ENCODE peak calls at places on chromosomes 7 and 10, in nine cellular contexts. B is transverse colon, W is cardiac muscle cell, V is prostate gland, A is heart left ventricle, N is H9, R is tibial artery, D is SJCRH30, K is A549. T is an unnamed sample.

GRCh38 chr10:110865804-110866482 is 5.8 kb upstream of the PDCD4 start:
- DNase-seq in A (no peak), N (no peak), K (no peak), W (no peak), B (no peak), D (no peak), V (no peak), R (no peak), T (no peak)

GRCh38 chr7:16084370-16084769 is 337.0 kb downstream of the CRPPA start:
- DNase-seq in A (no peak), K (no peak), D (no peak), R (no peak), W (peak; percentile 64), N (no peak), B (no peak), V (no peak), T (no peak)

GRCh38 chr7:41825927-41826480 is 123.1 kb upstream of the INHBA start:
- DNase-seq in W (no peak), K (no peak), A (no peak), B (no peak), R (no peak), N (no peak), V (no peak), D (no peak), T (no peak)

GRCh38 chr7:80478683-80479082 is 33.2 kb downstream of the GNAT3 start:
- DNase-seq in N (no peak), A (no peak), B (no peak), R (no peak), D (no peak), K (peak; percentile 14), W (peak; percentile 54), V (no peak), T (no peak)

GRCh38 chr7:152076324-152076821 is 50.9 kb downstream of the GALNT11 start:
- DNase-seq in R (no peak), A (no peak), N (peak; percentile 67), D (peak; percentile 17), B (peak; percentile 47), K (peak; percentile 40), W (peak; percentile 20), V (no peak), T (no peak)

GRCh38 chr7:68787586-68787985 is 810.7 kb upstream of the AUTS2 start:
- DNase-seq in W (no peak), R (no peak), B (no peak), A (no peak), V (no peak), K (no peak), N (no peak), D (no peak), T (no peak)

GRCh38 chr10:131553581-131553980 is 242.1 kb upstream of the TCERG1L start:
- DNase-seq in D (no peak), R (no peak), B (no peak), V (no peak), K (no peak), W (no peak), A (no peak), N (no peak), T (no peak)

GRCh38 chr7:78018541-78019456 is 220.2 kb downstream of the PHTF2 start:
- DNase-seq in R (peak; percentile 59), V (peak; percentile 10), D (peak; percentile 31), K (peak; percentile 14), A (peak; percentile 64), W (peak; percentile 68), B (peak; percentile 44), N (no peak), T (peak; percentile 22)

GRCh38 chr10:120371856-120372255 is 85.2 kb upstream of the PLPP4 start:
- DNase-seq in D (no peak), R (no peak), N (no peak), B (no peak), V (no peak), W (no peak), A (no peak), K (no peak), T (no peak)

GRCh38 chr10:96814264-96814663 is 17.8 kb upstream of the LCOR start:
- DNase-seq in B (no peak), A (no peak), K (no peak), W (peak; percentile 50), N (no peak), V (no peak), R (no peak), D (peak; percentile 17), T (no peak)

GRCh38 chr7:132455306-132455705 is 121.0 kb downstream of the PLXNA4 start:
- DNase-seq in A (no peak), K (no peak), N (no peak), V (no peak), R (no peak), B (no peak), D (no peak), W (no peak), T (no peak)

GRCh38 chr10:78457804-78458483 is 424.3 kb downstream of the RPS24 start:
- DNase-seq in K (peak; percentile 57), B (no peak), W (peak; percentile 94), A (no peak), R (no peak), N (no peak), D (no peak), V (no peak), T (no peak)

GRCh38 chr7:85630904-85631582 is 444.2 kb upstream of the SEMA3D start:
- DNase-seq in W (peak; percentile 52), B (no peak), R (no peak), A (no peak), V (no peak), D (no peak), N (no peak), K (no peak), T (no peak)

GRCh38 chr7:553637-554111 is 34.0 kb upstream of the PDGFA start:
- DNase-seq in B (no peak), A (no peak), W (no peak), R (no peak), K (no peak), V (no peak), D (no peak), N (no peak), T (no peak)

GRCh38 chr7:23907012-23907411 is 197.0 kb downstream of the STK31 start:
- DNase-seq in R (no peak), B (no peak), V (no peak), D (no peak), A (no peak), N (no peak), W (peak; percentile 11), K (no peak), T (no peak)

GRCh38 chr7:23913016-23913415 is 203.0 kb downstream of the STK31 start:
- DNase-seq in V (no peak), N (no peak), R (no peak), K (no peak), D (no peak), W (no peak), A (no peak), B (no peak), T (no peak)

GRCh38 chr7:23915196-23915595 is 205.2 kb downstream of the STK31 start:
- DNase-seq in K (no peak), A (no peak), D (no peak), V (no peak), W (no peak), N (no peak), B (no peak), R (no peak), T (no peak)

GRCh38 chr7:23909426-23909825 is 199.4 kb downstream of the STK31 start:
- DNase-seq in R (no peak), A (no peak), B (no peak), K (no peak), D (no peak), N (no peak), W (no peak), V (no peak), T (no peak)
- H3K4me1 ChIP-seq in R (no peaks in the 10 kb centered on the region), A (no peaks in the 10 kb centered on the region), B (no peaks in the 10 kb centered on the region), K (no peaks in the 10 kb centered on the region), D (no peaks in the 10 kb centered on the region), N (no peaks in the 10 kb centered on the region), W (no peaks in the 10 kb centered on the region), V (no peaks in the 10 kb centered on the region), T (no peaks in the 10 kb centered on the region)

DNA sequence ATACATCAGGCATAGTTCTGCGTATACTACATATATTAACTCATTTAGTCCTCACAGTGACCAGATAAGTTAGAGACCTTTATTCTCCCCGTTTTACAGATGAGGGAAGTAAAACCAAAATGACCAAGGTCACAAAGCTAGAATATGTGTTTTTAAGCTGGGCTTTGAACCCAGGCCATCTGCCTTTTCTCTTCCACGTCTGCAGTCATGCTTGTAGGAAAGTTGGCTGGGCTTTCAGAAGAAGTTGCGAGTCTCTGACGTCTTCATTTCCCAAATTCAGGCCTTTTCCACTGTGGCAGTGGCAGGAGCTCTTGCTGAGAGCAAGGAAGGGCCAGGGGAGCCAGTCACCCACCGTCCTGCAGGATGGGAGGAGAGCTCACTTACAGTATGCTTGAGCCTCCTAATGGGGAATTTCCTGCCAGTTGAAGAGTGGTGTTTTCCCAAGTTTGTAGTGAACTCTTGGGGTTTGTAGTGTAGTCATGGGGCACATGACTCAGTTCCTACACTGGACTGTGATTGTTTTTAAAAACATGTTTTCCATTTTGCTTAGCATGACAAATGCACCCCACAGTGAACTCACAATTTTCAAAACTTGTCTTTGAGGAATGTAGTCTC is 34.2 kb downstream of the CYP17A1 start:
- DNase-seq in W (peak; percentile 89), V (no peak), A (peak; percentile 61), D (no peak), R (peak; percentile 62), K (no peak), B (peak; percentile 29), N (peak; percentile 83), T (no peak)
- H3K4me1 ChIP-seq in W (peaks cover 14% of the 10 kb centered on the region), V (peaks cover 22% of the 10 kb centered on the region), A (peaks cover 47% of the 10 kb centered on the region), D (peaks cover 5% of the 10 kb centered on the region), R (no peaks in the 10 kb centered on the region), K (peaks cover 3% of the 10 kb centered on the region), B (peaks cover 36% of the 10 kb centered on the region), N (peaks cover 20% of the 10 kb centered on the region), T (peaks cover 29% of the 10 kb centered on the region)

GRCh38 chr7:134814730-134815364 is 35.4 kb downstream of the CALD1 start:
- DNase-seq in R (peak; percentile 49), K (no peak), B (no peak), W (no peak), A (no peak), V (no peak), N (no peak), D (no peak), T (no peak)
- H3K4me1 ChIP-seq in R (no peaks in the 10 kb centered on the region), K (no peaks in the 10 kb centered on the region), B (peaks cover 10% of the 10 kb centered on the region), W (no peaks in the 10 kb centered on the region), A (peaks cover 66% of the 10 kb centered on the region), V (no peaks in the 10 kb centered on the region), N (no peaks in the 10 kb centered on the region), D (peaks cover 6% of the 10 kb centered on the region), T (no peaks in the 10 kb centered on the region)

GRCh38 chr7:92634924-92635519 is 44.8 kb upstream of the FAM133B start:
- DNase-seq in W (peak; percentile 64), R (no peak), D (peak; percentile 49), A (no peak), B (no peak), K (no peak), V (no peak), N (no peak), T (no peak)

GRCh38 chr7:92635538-92635937 is 45.3 kb upstream of the FAM133B start:
- DNase-seq in N (no peak), K (no peak), W (no peak), D (no peak), B (no peak), V (no peak), R (no peak), A (no peak), T (no peak)

GRCh38 chr7:92634125-92634710 is 44.0 kb upstream of the FAM133B start:
- DNase-seq in R (no peak), V (no peak), D (no peak), K (no peak), B (no peak), W (no peak), N (no peak), A (no peak), T (no peak)

GRCh38 chr7:92633211-92633906 is 43.2 kb upstream of the FAM133B start:
- DNase-seq in D (peak; percentile 90), W (peak; percentile 93), V (peak; percentile 38), N (no peak), B (no peak), R (peak; percentile 28), K (peak; percentile 30), A (no peak), T (no peak)

GRCh38 chr7:92636018-92636560 is 45.9 kb upstream of the FAM133B start:
- DNase-seq in D (no peak), V (no peak), A (no peak), K (no peak), R (no peak), W (no peak), B (no peak), N (no peak), T (no peak)
- H3K4me1 ChIP-seq in D (peaks cover 48% of the 10 kb centered on the region), V (no peaks in the 10 kb centered on the region), A (peaks cover 42% of the 10 kb centered on the region), K (peaks cover 46% of the 10 kb centered on the region), R (no peaks in the 10 kb centered on the region), W (peaks cover 37% of the 10 kb centered on the region), B (peaks cover 32% of the 10 kb centered on the region), N (no peaks in the 10 kb centered on the region), T (peaks cover 30% of the 10 kb centered on the region)